ENCODE peak calls at places on chromosomes 6 and 20, in five cellular contexts. T, E, K, R and H are unnamed samples.

GRCh38 chr6:8707956-8708772 is 272.8 kb upstream of the SLC35B3 start:
- DNase-seq in T (peak), E (no peak), K (no peak), R (peak), H (no peak)

GRCh38 chr6:4805553-4806307 is 29.5 kb downstream of the CDYL start:
- DNase-seq in T (peak), E (peak), K (no peak), R (peak), H (no peak)

GRCh38 chr6:14641401-14641800 is 523.8 kb downstream of the CD83 start:
- DNase-seq in T (no peak), E (no peak), K (no peak), R (no peak), H (no peak)

GRCh38 chr6:15108383-15108715 is 137.5 kb upstream of the JARID2 start:
- DNase-seq in T (no peak), E (no peak), K (no peak), R (no peak), H (no peak)

GRCh38 chr6:24899647-24900325 is 36.0 kb downstream of the RIPOR2 start:
- DNase-seq in T (no peak), E (no peak), K (no peak), R (no peak), H (no peak)

GRCh38 chr6:66558189-66558588 is 851.2 kb upstream of the EYS start:
- DNase-seq in T (peak), E (no peak), K (no peak), R (peak), H (no peak)

GRCh38 chr20:37990571-37991151 is 42.6 kb downstream of the TTI1 start:
- DNase-seq in T (no peak), E (no peak), K (peak), R (peak), H (no peak)

GRCh38 chr20:10309326-10309725 is 90.7 kb downstream of the SNAP25 start:
- DNase-seq in T (no peak), E (no peak), K (no peak), R (no peak), H (no peak)

GRCh38 chr6:44105146-44105545 is 22.1 kb downstream of the MRPL14 start:
- DNase-seq in T (no peak), E (no peak), K (no peak), R (no peak), H (no peak)

GRCh38 chr20:23161968-23162696 is 76.0 kb upstream of the CD93 start:
- DNase-seq in T (no peak), E (no peak), K (no peak), R (peak), H (peak)

GRCh38 chr6:169250660-169251059 is 3.0 kb downstream of the THBS2 start:
- DNase-seq in T (peak), E (peak), K (no peak), R (no peak), H (no peak)

GRCh38 chr20:22904411-22904810 is 130.7 kb upstream of the SSTR4 start:
- DNase-seq in T (no peak), E (no peak), K (no peak), R (no peak), H (no peak)

GRCh38 chr6:129502261-129502660 is 207.7 kb downstream of the ARHGAP18 start:
- DNase-seq in T (no peak), E (no peak), K (no peak), R (no peak), H (no peak)

GRCh38 chr6:14520536-14520935 is 403.0 kb downstream of the CD83 start:
- DNase-seq in T (no peak), E (no peak), K (no peak), R (no peak), H (no peak)

GRCh38 chr6:33490198-33490597 is 35.8 kb downstream of the ZBTB9 start:
- DNase-seq in T (peak), E (no peak), K (peak), R (no peak), H (no peak)

GRCh38 chr20:58892126-58892931 is 39.8 kb downstream of the GNAS start:
- DNase-seq in T (peak), E (peak), K (peak), R (peak), H (no peak)

GRCh38 chr20:6680854-6681253 is 86.6 kb upstream of the BMP2 start:
- DNase-seq in T (no peak), E (no peak), K (no peak), R (no peak), H (no peak)

GRCh38 chr6:148247386-148248063 is 95.1 kb upstream of the SASH1 start:
- DNase-seq in T (no peak), E (no peak), K (no peak), R (no peak), H (no peak)

GRCh38 chr20:7959484-7959883 is 19.2 kb upstream of the HAO1 start:
- DNase-seq in T (no peak), E (no peak), K (no peak), R (no peak), H (no peak)

GRCh38 chr20:53598140-53599038 is 4.8 kb upstream of the ZNF217 start:
- DNase-seq in T (no peak), E (no peak), K (no peak), R (no peak), H (no peak)

GRCh38 chr6:3623451-3624267 is 127.9 kb downstream of the PXDC1 start:
- DNase-seq in T (peak), E (no peak), K (no peak), R (no peak), H (no peak)

GRCh38 chr6:87900160-87900698 is 147.4 kb upstream of the SPACA1 start:
- DNase-seq in T (no peak), E (no peak), K (no peak), R (peak), H (no peak)

GRCh38 chr20:62898970-62899632 is 27.2 kb downstream of the DIDO1 start:
- DNase-seq in T (no peak), E (no peak), K (no peak), R (no peak), H (no peak)

GRCh38 chr6:165969184-165969583 is 198.5 kb downstream of the TBXT start:
- DNase-seq in T (no peak), E (no peak), K (no peak), R (no peak), H (no peak)

DNA sequence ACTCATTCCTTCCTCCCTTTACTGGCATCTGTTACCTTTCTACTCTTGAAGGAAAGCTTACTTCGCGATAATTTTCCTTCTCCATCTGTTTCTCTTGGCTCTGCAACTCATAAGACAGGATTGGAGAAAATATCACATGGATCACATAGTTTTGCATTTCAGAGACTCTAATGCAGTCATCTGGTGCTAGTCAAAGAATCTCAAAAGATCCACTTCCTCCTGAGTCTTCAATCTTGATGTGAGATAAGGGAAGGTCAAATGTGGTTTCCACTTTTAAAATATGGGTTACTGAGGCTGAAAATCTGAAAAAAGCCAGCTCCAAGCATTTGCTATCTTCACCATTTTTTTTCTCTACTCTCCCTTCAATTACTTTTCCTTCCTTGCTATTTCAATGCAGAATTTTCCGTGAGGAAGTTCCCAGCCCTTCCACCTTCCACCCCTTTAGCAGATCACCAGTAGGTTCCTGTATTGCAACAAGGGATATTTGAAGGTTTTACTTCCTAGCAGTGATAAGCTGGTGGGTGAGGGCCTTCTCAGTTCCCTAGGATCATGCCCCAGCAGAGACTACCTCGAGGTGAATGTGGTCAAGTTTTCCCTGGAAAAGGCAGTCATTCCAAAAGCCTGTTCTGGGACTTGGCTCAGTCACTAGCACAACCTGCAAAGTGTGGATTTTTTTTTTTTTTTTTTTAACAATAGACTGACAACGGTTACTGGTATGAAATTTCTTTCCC is 62.7 kb upstream of the LRRC1 start:
- DNase-seq in T (no peak), E (no peak), K (no peak), R (no peak), H (no peak)
- TF ChIP-seq CREB1 in T (no peak), E (no peak), K (no peak), R (no peak), H (no peak)

GRCh38 chr6:52914516-52914915 is 5.0 kb upstream of the GSTA3 start:
- DNase-seq in T (no peak), E (no peak), K (no peak), R (no peak), H (no peak)
- TF ChIP-seq CREB1 in T (no peak), E (no peak), K (no peak), R (no peak), H (no peak)

DNA sequence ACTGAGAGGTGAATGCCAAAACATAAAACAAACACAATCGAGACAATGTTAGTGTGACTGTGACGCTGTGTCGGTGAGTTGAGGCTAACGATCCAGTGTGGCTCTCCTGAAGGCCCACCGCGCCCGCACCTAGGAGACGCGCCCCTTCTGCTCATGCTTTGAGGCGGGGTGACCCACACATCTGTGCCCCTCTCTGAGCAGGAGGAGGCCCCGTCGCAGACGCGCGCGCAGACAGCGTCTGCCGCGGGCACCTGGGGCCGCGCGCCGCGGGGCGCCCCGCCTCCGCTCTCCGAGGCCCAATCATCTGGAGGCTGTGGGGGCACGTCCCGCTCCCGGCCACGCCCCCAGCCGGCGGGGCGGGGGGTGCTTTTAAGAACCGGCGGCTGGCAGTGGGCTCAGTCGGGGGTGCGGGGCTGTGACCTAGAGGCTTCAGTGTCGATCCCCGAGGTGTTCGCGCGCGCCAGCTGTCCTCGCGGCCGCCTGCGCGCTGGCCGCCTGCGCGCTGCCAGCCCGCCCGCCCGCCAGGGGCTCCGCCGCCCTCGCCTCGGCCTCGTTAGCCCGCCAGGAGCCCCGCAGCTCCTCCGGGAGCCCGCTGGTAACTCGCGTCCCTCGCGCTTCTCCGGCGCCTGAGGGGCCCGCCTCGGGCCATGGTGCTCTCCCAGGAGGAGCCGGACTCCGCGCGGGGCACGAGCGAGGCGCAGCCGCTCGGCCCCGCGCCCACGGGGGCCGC is at the start of gene SLC16A10:
- DNase-seq in T (peak), E (peak), K (peak), R (peak), H (peak)
- TF ChIP-seq CREB1 in T (no peak), E (no peak), K (no peak), R (no peak), H (no peak)

GRCh38 chr20:33370296-33370695 is 31.0 kb downstream of the CDK5RAP1 start:
- DNase-seq in T (no peak), E (no peak), K (no peak), R (no peak), H (no peak)
- TF ChIP-seq CREB1 in T (no peak), E (no peak), K (no peak), R (no peak), H (no peak)

DNA sequence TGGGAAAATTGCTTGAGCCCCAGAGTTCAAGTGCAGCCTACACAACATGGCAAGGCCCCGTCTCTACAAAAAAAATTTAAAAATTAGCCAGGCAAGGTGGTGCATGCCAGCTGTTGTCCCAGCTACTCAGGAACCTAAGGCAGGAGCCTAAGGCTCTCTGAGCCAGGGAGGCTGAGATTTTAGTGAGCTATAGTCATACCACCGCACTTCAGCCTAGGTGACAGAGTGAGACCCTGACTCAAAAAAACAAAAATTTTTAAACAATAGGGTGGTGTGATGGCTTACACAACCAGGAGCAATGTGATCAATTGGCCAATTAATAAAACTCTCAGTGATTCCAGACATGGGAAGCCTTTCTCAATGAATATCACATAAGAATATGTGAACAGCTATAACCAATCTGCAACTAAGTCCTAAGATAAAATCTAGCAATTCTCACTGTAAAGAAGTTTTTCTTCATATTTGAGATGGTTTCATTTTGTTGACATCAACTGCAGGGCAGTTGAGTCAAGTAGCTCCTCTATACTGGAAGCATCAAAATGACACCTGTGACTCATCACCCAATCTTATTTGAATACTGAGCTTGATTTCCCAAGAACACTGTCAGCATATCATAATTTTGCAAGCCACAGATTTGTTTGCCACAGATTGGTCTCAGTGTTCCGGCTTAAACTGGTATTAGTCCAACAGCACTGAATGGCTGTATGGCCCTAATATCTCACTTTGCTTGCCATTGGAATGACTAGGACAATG is 169.0 kb upstream of the GJE1 start:
- DNase-seq in T (no peak), E (no peak), K (no peak), R (no peak), H (no peak)
- TF ChIP-seq CREB1 in T (no peak), E (no peak), K (no peak), R (no peak), H (no peak)

DNA sequence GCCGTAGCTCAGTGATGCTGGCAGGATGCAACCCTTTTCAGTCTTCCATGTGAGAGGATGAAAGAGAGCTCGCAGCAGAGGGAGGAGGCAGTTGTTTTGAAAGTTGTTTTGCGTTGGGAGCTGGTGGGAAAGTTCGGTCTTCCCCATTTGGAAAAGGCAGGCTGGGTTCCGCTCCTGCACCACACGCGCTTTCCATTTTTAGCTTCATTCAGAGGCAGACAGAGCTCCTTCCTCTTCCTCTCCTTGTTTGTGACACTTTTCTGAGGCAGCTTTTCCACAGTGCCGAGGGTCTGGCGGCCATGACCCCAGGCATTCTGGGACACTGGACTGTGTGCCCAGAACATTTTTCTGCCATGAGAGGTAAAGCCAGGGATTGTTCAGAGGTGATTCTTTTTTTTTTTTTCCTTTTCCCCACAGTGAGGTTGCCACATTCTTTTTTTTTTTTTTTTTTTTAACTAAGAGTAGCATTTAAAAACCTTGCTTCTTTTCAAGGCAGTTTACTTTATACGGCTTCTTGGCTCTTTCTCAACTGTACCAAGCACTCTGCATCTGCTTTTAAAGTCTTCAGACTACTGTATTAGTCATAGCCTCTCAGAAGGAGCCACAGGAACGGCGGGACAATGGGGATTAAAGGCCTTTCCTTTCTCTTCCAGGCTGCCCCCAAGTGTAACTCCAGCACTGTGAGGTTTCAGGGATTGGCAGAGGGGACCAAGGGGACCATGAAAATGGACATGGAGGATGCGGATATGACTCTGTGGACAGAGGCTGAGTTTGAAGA is 1.6 kb downstream of the PRDM1 start:
- DNase-seq in T (peak), E (no peak), K (no peak), R (no peak), H (no peak)
- TF ChIP-seq CREB1 in T (no peak), E (no peak), K (no peak), R (no peak), H (no peak)

DNA sequence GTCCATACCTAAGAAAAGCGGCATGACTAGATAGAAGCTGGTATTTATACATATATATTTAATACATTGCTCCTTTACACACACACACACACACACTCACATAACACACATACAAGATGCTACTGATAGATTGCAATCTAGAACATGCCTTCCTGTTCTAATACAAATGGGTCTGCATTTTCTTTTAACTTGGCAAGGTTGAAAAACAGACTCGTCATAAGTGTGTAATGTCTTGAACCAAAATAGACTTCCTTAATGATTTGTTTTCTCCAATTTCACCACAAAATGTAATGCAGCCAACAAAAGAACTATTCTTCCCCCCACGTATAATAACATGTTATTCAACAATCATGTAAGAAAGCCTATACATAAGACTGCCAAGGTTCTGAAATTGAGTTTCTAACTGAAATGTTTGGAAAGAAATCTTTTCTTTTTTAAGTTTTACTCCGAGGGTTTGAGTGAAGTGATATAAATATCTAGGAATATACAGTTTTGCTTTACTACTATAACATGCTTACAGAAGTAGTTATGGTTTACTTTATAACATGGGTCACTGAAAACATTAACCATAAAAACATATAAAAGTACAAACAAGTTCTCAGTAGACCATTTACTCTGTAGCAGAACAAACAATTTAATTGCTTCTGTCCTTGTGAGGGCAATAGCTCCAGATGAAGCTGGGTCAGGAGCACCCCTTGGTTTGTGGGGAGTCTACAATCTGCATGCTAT is 207.5 kb downstream of the FOXC1 start:
- DNase-seq in T (no peak), E (no peak), K (no peak), R (no peak), H (no peak)
- TF ChIP-seq CREB1 in T (no peak), E (no peak), K (no peak), R (no peak), H (no peak)

DNA sequence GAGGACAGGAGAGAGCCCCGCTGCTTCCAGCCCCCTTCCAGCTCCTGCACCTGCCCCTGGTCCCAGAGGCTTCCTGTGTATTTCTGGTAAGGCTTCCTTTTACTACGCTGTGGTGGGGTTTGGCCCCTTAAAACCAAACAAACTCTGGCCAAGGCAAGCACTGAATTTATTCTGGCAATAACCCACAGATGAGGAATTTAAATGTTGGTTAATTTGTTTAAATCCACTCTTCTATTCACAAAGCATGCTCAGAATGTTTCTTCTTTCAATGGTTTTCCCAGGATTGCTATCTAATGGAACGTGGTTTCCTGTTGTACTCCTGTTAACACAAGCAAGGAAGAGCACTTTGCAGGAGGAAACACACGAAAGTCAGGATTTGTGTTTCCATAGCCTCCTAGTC is 236.5 kb upstream of the FOXQ1 start:
- DNase-seq in T (no peak), E (no peak), K (no peak), R (no peak), H (no peak)
- TF ChIP-seq CREB1 in T (no peak), E (no peak), K (no peak), R (no peak), H (no peak)